ENCODE peak calls at places on chromosomes 1 and 21, in six cellular contexts. One of them, this sample, is unnamed.

GRCh38 chr1:50422946-50423669 is at the start of gene DMRTA2:
- DNase-seq in activated T-cell treated with anti-CD3 and anti-CD28 coated beads for 1 hour: no peak
- DNase-seq in HFFc6: no peak
- DNase-seq in stimulated activated CD4-positive, alpha-beta T cell treated with anti-CD3 and anti-CD28 coated beads, Interleukin-4, amount 100 ng/mL, for 1 hour: no peak
- DNase-seq in HFF-Myc: no peak
- DNase-seq in germinal center: no peak
- DNase-seq in this sample: peak; percentile 89

GRCh38 chr1:19044975-19045831 is 88.7 kb upstream of the IFFO2 start:
- DNase-seq in activated T-cell treated with anti-CD3 and anti-CD28 coated beads for 1 hour: no peak
- DNase-seq in HFFc6: no peak
- DNase-seq in stimulated activated CD4-positive, alpha-beta T cell treated with anti-CD3 and anti-CD28 coated beads, Interleukin-4, amount 100 ng/mL, for 1 hour: no peak
- DNase-seq in HFF-Myc: no peak
- DNase-seq in germinal center: no peak
- DNase-seq in this sample: no peak

GRCh38 chr1:54794401-54795099 is 6.6 kb downstream of the TTC22 start:
- DNase-seq in activated T-cell treated with anti-CD3 and anti-CD28 coated beads for 1 hour: no peak
- DNase-seq in HFFc6: peak; percentile 34
- DNase-seq in stimulated activated CD4-positive, alpha-beta T cell treated with anti-CD3 and anti-CD28 coated beads, Interleukin-4, amount 100 ng/mL, for 1 hour: no peak
- DNase-seq in HFF-Myc: no peak
- DNase-seq in germinal center: no peak
- DNase-seq in this sample: no peak

GRCh38 chr21:35732788-35733187 is 327.5 kb downstream of the SETD4 start:
- DNase-seq in activated T-cell treated with anti-CD3 and anti-CD28 coated beads for 1 hour: no peak
- DNase-seq in HFFc6: no peak
- DNase-seq in stimulated activated CD4-positive, alpha-beta T cell treated with anti-CD3 and anti-CD28 coated beads, Interleukin-4, amount 100 ng/mL, for 1 hour: no peak
- DNase-seq in HFF-Myc: no peak
- DNase-seq in germinal center: no peak
- DNase-seq in this sample: no peak

GRCh38 chr1:54110991-54111390 is 41.8 kb downstream of the CDCP2 start:
- DNase-seq in activated T-cell treated with anti-CD3 and anti-CD28 coated beads for 1 hour: no peak
- DNase-seq in HFFc6: no peak
- DNase-seq in stimulated activated CD4-positive, alpha-beta T cell treated with anti-CD3 and anti-CD28 coated beads, Interleukin-4, amount 100 ng/mL, for 1 hour: no peak
- DNase-seq in HFF-Myc: no peak
- DNase-seq in germinal center: no peak
- DNase-seq in this sample: no peak

GRCh38 chr1:45327644-45328515 is 1.2 kb downstream of the HPDL start:
- DNase-seq in activated T-cell treated with anti-CD3 and anti-CD28 coated beads for 1 hour: no peak
- DNase-seq in HFFc6: no peak
- DNase-seq in stimulated activated CD4-positive, alpha-beta T cell treated with anti-CD3 and anti-CD28 coated beads, Interleukin-4, amount 100 ng/mL, for 1 hour: no peak
- DNase-seq in HFF-Myc: no peak
- DNase-seq in germinal center: no peak
- DNase-seq in this sample: no peak

GRCh38 chr21:35488941-35489340 is 439.8 kb upstream of the RUNX1 start:
- DNase-seq in activated T-cell treated with anti-CD3 and anti-CD28 coated beads for 1 hour: no peak
- DNase-seq in HFFc6: no peak
- DNase-seq in stimulated activated CD4-positive, alpha-beta T cell treated with anti-CD3 and anti-CD28 coated beads, Interleukin-4, amount 100 ng/mL, for 1 hour: no peak
- DNase-seq in HFF-Myc: no peak
- DNase-seq in germinal center: no peak
- DNase-seq in this sample: no peak

GRCh38 chr1:98903726-98904125 is 100.9 kb downstream of the PLPPR5 start:
- DNase-seq in activated T-cell treated with anti-CD3 and anti-CD28 coated beads for 1 hour: no peak
- DNase-seq in HFFc6: no peak
- DNase-seq in stimulated activated CD4-positive, alpha-beta T cell treated with anti-CD3 and anti-CD28 coated beads, Interleukin-4, amount 100 ng/mL, for 1 hour: no peak
- DNase-seq in HFF-Myc: no peak
- DNase-seq in germinal center: no peak
- DNase-seq in this sample: no peak

GRCh38 chr1:233843523-233844204 is 60.8 kb upstream of the SLC35F3 start:
- DNase-seq in activated T-cell treated with anti-CD3 and anti-CD28 coated beads for 1 hour: no peak
- DNase-seq in HFFc6: no peak
- DNase-seq in stimulated activated CD4-positive, alpha-beta T cell treated with anti-CD3 and anti-CD28 coated beads, Interleukin-4, amount 100 ng/mL, for 1 hour: no peak
- DNase-seq in HFF-Myc: no peak
- DNase-seq in germinal center: no peak
- DNase-seq in this sample: no peak

GRCh38 chr1:160096491-160097116 is 1.8 kb downstream of the IGSF8 start:
- DNase-seq in activated T-cell treated with anti-CD3 and anti-CD28 coated beads for 1 hour: no peak
- DNase-seq in HFFc6: peak; percentile 67
- DNase-seq in stimulated activated CD4-positive, alpha-beta T cell treated with anti-CD3 and anti-CD28 coated beads, Interleukin-4, amount 100 ng/mL, for 1 hour: no peak
- DNase-seq in HFF-Myc: no peak
- DNase-seq in germinal center: no peak
- DNase-seq in this sample: no peak

GRCh38 chr1:11898831-11899467 is 27.3 kb downstream of the KIAA2013 start:
- DNase-seq in activated T-cell treated with anti-CD3 and anti-CD28 coated beads for 1 hour: no peak
- DNase-seq in HFFc6: no peak
- DNase-seq in stimulated activated CD4-positive, alpha-beta T cell treated with anti-CD3 and anti-CD28 coated beads, Interleukin-4, amount 100 ng/mL, for 1 hour: peak; percentile 32
- DNase-seq in HFF-Myc: no peak
- DNase-seq in germinal center: no peak
- DNase-seq in this sample: no peak

GRCh38 chr1:218165687-218166088 is 119.4 kb upstream of the RRP15 start:
- DNase-seq in activated T-cell treated with anti-CD3 and anti-CD28 coated beads for 1 hour: no peak
- DNase-seq in HFFc6: no peak
- DNase-seq in stimulated activated CD4-positive, alpha-beta T cell treated with anti-CD3 and anti-CD28 coated beads, Interleukin-4, amount 100 ng/mL, for 1 hour: no peak
- DNase-seq in HFF-Myc: no peak
- DNase-seq in germinal center: no peak
- DNase-seq in this sample: no peak

GRCh38 chr1:230326971-230327891 is 98.9 kb downstream of the PGBD5 start:
- DNase-seq in activated T-cell treated with anti-CD3 and anti-CD28 coated beads for 1 hour: no peak
- DNase-seq in HFFc6: no peak
- DNase-seq in stimulated activated CD4-positive, alpha-beta T cell treated with anti-CD3 and anti-CD28 coated beads, Interleukin-4, amount 100 ng/mL, for 1 hour: no peak
- DNase-seq in HFF-Myc: no peak
- DNase-seq in germinal center: no peak
- DNase-seq in this sample: no peak

GRCh38 chr1:52825868-52826267 is 16.7 kb upstream of the ZYG11A start:
- DNase-seq in activated T-cell treated with anti-CD3 and anti-CD28 coated beads for 1 hour: no peak
- DNase-seq in HFFc6: peak; percentile 2
- DNase-seq in stimulated activated CD4-positive, alpha-beta T cell treated with anti-CD3 and anti-CD28 coated beads, Interleukin-4, amount 100 ng/mL, for 1 hour: no peak
- DNase-seq in HFF-Myc: no peak
- DNase-seq in germinal center: peak; percentile 5
- DNase-seq in this sample: no peak

GRCh38 chr1:200043330-200043668 is 15.8 kb downstream of the NR5A2 start:
- DNase-seq in activated T-cell treated with anti-CD3 and anti-CD28 coated beads for 1 hour: no peak
- DNase-seq in HFFc6: no peak
- DNase-seq in stimulated activated CD4-positive, alpha-beta T cell treated with anti-CD3 and anti-CD28 coated beads, Interleukin-4, amount 100 ng/mL, for 1 hour: no peak
- DNase-seq in HFF-Myc: no peak
- DNase-seq in germinal center: no peak
- DNase-seq in this sample: no peak

GRCh38 chr1:203669739-203670138 is 43.1 kb downstream of the ATP2B4 start:
- DNase-seq in activated T-cell treated with anti-CD3 and anti-CD28 coated beads for 1 hour: no peak
- DNase-seq in HFFc6: no peak
- DNase-seq in stimulated activated CD4-positive, alpha-beta T cell treated with anti-CD3 and anti-CD28 coated beads, Interleukin-4, amount 100 ng/mL, for 1 hour: no peak
- DNase-seq in HFF-Myc: no peak
- DNase-seq in germinal center: no peak
- DNase-seq in this sample: peak; percentile 13

GRCh38 chr1:81375884-81376548 is 424.7 kb upstream of the ADGRL2 start:
- DNase-seq in activated T-cell treated with anti-CD3 and anti-CD28 coated beads for 1 hour: no peak
- DNase-seq in HFFc6: no peak
- DNase-seq in stimulated activated CD4-positive, alpha-beta T cell treated with anti-CD3 and anti-CD28 coated beads, Interleukin-4, amount 100 ng/mL, for 1 hour: no peak
- DNase-seq in HFF-Myc: no peak
- DNase-seq in germinal center: no peak
- DNase-seq in this sample: no peak

GRCh38 chr1:208165659-208166058 is 78.5 kb downstream of the PLXNA2 start:
- DNase-seq in activated T-cell treated with anti-CD3 and anti-CD28 coated beads for 1 hour: no peak
- DNase-seq in HFFc6: peak; percentile 46
- DNase-seq in stimulated activated CD4-positive, alpha-beta T cell treated with anti-CD3 and anti-CD28 coated beads, Interleukin-4, amount 100 ng/mL, for 1 hour: no peak
- DNase-seq in HFF-Myc: peak; percentile 51
- DNase-seq in germinal center: no peak
- DNase-seq in this sample: no peak

GRCh38 chr1:155226910-155227260 is 18.4 kb downstream of the MTX1 start:
- DNase-seq in activated T-cell treated with anti-CD3 and anti-CD28 coated beads for 1 hour: no peak
- DNase-seq in HFFc6: peak; percentile 44
- DNase-seq in stimulated activated CD4-positive, alpha-beta T cell treated with anti-CD3 and anti-CD28 coated beads, Interleukin-4, amount 100 ng/mL, for 1 hour: peak; percentile 42
- DNase-seq in HFF-Myc: no peak
- DNase-seq in germinal center: peak; percentile 33
- DNase-seq in this sample: peak; percentile 57

GRCh38 chr1:214503553-214503952 is 47.8 kb downstream of the PTPN14 start:
- DNase-seq in activated T-cell treated with anti-CD3 and anti-CD28 coated beads for 1 hour: no peak
- DNase-seq in HFFc6: no peak
- DNase-seq in stimulated activated CD4-positive, alpha-beta T cell treated with anti-CD3 and anti-CD28 coated beads, Interleukin-4, amount 100 ng/mL, for 1 hour: no peak
- DNase-seq in HFF-Myc: no peak
- DNase-seq in germinal center: no peak
- DNase-seq in this sample: peak; percentile 13

GRCh38 chr1:89826594-89826993 is 5.8 kb downstream of the LRRC8D start:
- DNase-seq in activated T-cell treated with anti-CD3 and anti-CD28 coated beads for 1 hour: no peak
- DNase-seq in HFFc6: no peak
- DNase-seq in stimulated activated CD4-positive, alpha-beta T cell treated with anti-CD3 and anti-CD28 coated beads, Interleukin-4, amount 100 ng/mL, for 1 hour: no peak
- DNase-seq in HFF-Myc: no peak
- DNase-seq in germinal center: no peak
- DNase-seq in this sample: no peak